ENCODE peak calls at places on chromosomes 6 and 20, in ten cellular contexts. Z, X, L, U, W, F, Q, E, P and D are unnamed samples.

GRCh38 chr6:162644153-162644552 is 83.4 kb downstream of the PRKN start:
- DNase-seq in Z (no peak), X (no peak), L (no peak), U (no peak), W (no peak), F (no peak), Q (no peak), E (no peak), P (no peak), D (no peak)

GRCh38 chr6:40328376-40328987 is 258.7 kb downstream of the LRFN2 start:
- DNase-seq in Z (no peak), X (no peak), L (no peak), U (peak; percentile 8), W (no peak), F (no peak), Q (peak; percentile 51), E (peak; percentile 51), P (peak; percentile 7), D (no peak)

GRCh38 chr20:46905364-46906125 is 10.9 kb downstream of the EYA2 start:
- DNase-seq in Z (no peak), X (no peak), L (no peak), U (no peak), W (peak; percentile 70), F (no peak), Q (no peak), E (no peak), P (no peak), D (no peak)

GRCh38 chr20:17972121-17972520 is 3.3 kb downstream of the MGME1 start:
- DNase-seq in Z (no peak), X (no peak), L (peak; percentile 36), U (no peak), W (no peak), F (no peak), Q (no peak), E (no peak), P (no peak), D (no peak)

GRCh38 chr6:75217203-75217602 is 11.3 kb upstream of the COL12A1 start:
- DNase-seq in Z (no peak), X (no peak), L (peak; percentile 67), U (no peak), W (peak; percentile 74), F (no peak), Q (no peak), E (no peak), P (no peak), D (no peak)

GRCh38 chr6:139409026-139409425 is 34.6 kb upstream of the CITED2 start:
- DNase-seq in Z (no peak), X (no peak), L (no peak), U (no peak), W (peak; percentile 97), F (no peak), Q (peak; percentile 30), E (no peak), P (no peak), D (no peak)

GRCh38 chr6:56814308-56814707 is 140.6 kb upstream of the BEND6 start:
- DNase-seq in Z (no peak), X (no peak), L (no peak), U (peak; percentile 57), W (no peak), F (no peak), Q (no peak), E (no peak), P (no peak), D (no peak)

GRCh38 chr6:167825759-167826229 is 917 bp upstream of the AFDN start:
- DNase-seq in Z (no peak), X (peak; percentile 77), L (no peak), U (peak; percentile 31), W (no peak), F (no peak), Q (peak; percentile 48), E (peak; percentile 85), P (peak; percentile 56), D (no peak)

GRCh38 chr6:24666616-24667377 is at the start of the genes ACOT13 and TDP2:
- DNase-seq in Z (peak; percentile 79), X (peak; percentile 97), L (peak; percentile 97), U (peak; percentile 99), W (peak; percentile 96), F (peak; percentile 94), Q (peak; percentile 97), E (peak; percentile 96), P (peak; percentile 83), D (peak; percentile 99)
- TF ChIP-seq CTCF in Z (peak; percentile 51), X (peak; percentile 73), L (peak; percentile 60), U (peak; percentile 56), W (peak; percentile 61), F (peak; percentile 67), Q (peak; percentile 55), E (peak; percentile 50), P (no peak), D (peak; percentile 57)

GRCh38 chr6:25038992-25039391 is 103.2 kb upstream of the RIPOR2 start:
- DNase-seq in Z (no peak), X (no peak), L (no peak), U (no peak), W (no peak), F (no peak), Q (no peak), E (no peak), P (no peak), D (no peak)

GRCh38 chr6:25041676-25042598 is 106.2 kb upstream of the RIPOR2 start:
- DNase-seq in Z (no peak), X (no peak), L (no peak), U (peak; percentile 74), W (no peak), F (peak; percentile 62), Q (no peak), E (peak; percentile 30), P (no peak), D (no peak)

GRCh38 chr6:25038300-25038699 is 102.5 kb upstream of the RIPOR2 start:
- DNase-seq in Z (no peak), X (no peak), L (no peak), U (no peak), W (no peak), F (no peak), Q (no peak), E (no peak), P (no peak), D (no peak)

GRCh38 chr6:25042984-25043725 is 107.4 kb upstream of the RIPOR2 start:
- DNase-seq in Z (no peak), X (no peak), L (no peak), U (peak; percentile 46), W (no peak), F (no peak), Q (no peak), E (no peak), P (no peak), D (no peak)

DNA sequence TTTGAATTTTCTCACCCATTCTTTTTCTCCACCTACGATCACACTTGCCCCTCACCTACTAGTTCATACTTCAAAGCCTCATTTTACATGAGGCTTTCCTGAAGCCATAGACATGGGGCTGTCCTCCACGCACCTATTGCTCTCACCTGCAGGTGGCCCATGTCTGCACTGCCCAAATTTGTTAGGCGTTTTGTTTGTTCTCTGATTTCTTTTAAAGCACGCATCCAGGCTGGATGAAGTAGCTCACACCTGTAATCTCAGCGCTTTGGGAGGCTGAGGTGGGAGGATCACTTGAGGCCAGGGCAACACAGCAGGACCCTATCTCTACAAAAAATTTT is 106.8 kb upstream of the RIPOR2 start:
- DNase-seq in Z (no peak), X (no peak), L (no peak), U (peak; percentile 48), W (no peak), F (no peak), Q (no peak), E (no peak), P (no peak), D (no peak)
- TF ChIP-seq CTCF in Z (no peak), X (no peak), L (no peak), U (peak; percentile 20), W (no peak), F (peak; percentile 34), Q (no peak), E (no peak), P (no peak), D (no peak)

GRCh38 chr6:166297606-166298005 is 10.6 kb downstream of the PRR18 start:
- DNase-seq in Z (no peak), X (no peak), L (no peak), U (no peak), W (no peak), F (no peak), Q (no peak), E (no peak), P (no peak), D (peak; percentile 67)

GRCh38 chr6:166305562-166306117 is 2.6 kb downstream of the PRR18 start:
- DNase-seq in Z (no peak), X (no peak), L (no peak), U (no peak), W (no peak), F (no peak), Q (no peak), E (no peak), P (no peak), D (no peak)

GRCh38 chr6:166304106-166304505 is 4.1 kb downstream of the PRR18 start:
- DNase-seq in Z (no peak), X (no peak), L (no peak), U (no peak), W (no peak), F (no peak), Q (no peak), E (no peak), P (no peak), D (peak; percentile 63)

GRCh38 chr6:166300357-166300987 is 7.7 kb downstream of the PRR18 start:
- DNase-seq in Z (no peak), X (no peak), L (no peak), U (no peak), W (no peak), F (no peak), Q (no peak), E (no peak), P (no peak), D (no peak)

DNA sequence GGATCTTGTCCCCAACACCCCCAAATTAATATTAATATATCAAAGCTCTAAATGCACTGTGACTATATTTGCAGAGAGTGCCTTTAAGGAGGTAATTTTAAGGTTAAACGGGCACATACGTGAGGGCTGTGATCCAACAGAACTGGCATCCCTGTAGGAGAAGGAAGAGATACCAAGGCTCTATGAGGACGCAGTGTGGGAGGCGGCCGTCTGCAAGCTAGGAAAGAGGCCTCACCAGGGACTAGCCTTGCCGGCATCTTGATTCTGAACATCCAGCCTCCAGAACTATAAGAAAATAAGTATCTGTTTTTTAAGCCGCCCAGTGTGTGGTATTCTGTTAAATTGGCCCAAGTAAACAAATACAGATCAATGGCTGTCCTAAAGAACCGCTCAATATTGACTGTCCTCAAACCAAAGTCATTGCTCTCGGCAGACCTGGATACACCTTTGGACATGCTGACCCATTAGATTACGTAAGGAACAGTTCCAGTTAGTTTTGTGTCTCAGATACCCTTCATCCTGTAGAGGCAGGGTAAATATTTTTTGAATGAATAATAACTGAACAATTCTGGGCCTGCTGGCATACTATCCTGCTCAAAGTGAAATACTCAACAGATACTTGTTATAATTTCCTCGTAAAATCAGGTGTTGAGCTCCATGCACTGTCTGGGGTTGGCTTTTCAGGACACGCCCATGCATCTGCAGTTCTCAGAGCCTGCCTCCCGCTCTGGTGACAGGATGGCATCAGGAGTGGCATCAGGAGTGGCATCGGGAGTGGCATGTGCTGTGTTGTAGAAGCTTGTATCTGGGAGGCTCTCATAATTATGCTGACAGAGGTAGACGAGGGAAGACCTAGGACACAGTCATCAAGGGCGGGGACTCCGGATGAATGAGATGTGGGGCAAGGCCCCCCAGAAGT is 6.3 kb downstream of the PRR18 start:
- DNase-seq in Z (no peak), X (no peak), L (no peak), U (no peak), W (no peak), F (no peak), Q (no peak), E (no peak), P (no peak), D (no peak)
- TF ChIP-seq CTCF in Z (no peak), X (no peak), L (no peak), U (no peak), W (no peak), F (no peak), Q (no peak), E (no peak), P (no peak), D (no peak)

GRCh38 chr6:19478273-19478672 is 358.9 kb upstream of the ID4 start:
- DNase-seq in Z (no peak), X (no peak), L (no peak), U (no peak), W (no peak), F (no peak), Q (no peak), E (no peak), P (no peak), D (no peak)

GRCh38 chr6:19477563-19477962 is 359.6 kb upstream of the ID4 start:
- DNase-seq in Z (no peak), X (no peak), L (no peak), U (no peak), W (no peak), F (no peak), Q (peak; percentile 51), E (no peak), P (no peak), D (no peak)

GRCh38 chr6:19472168-19472567 is 365.0 kb upstream of the ID4 start:
- DNase-seq in Z (no peak), X (no peak), L (peak; percentile 89), U (no peak), W (peak; percentile 80), F (no peak), Q (peak; percentile 92), E (no peak), P (peak; percentile 21), D (no peak)

GRCh38 chr6:19470333-19470732 is 366.8 kb upstream of the ID4 start:
- DNase-seq in Z (no peak), X (no peak), L (no peak), U (no peak), W (no peak), F (no peak), Q (no peak), E (no peak), P (no peak), D (no peak)

GRCh38 chr6:19472850-19473249 is 364.3 kb upstream of the ID4 start:
- DNase-seq in Z (no peak), X (no peak), L (no peak), U (no peak), W (no peak), F (no peak), Q (peak; percentile 30), E (no peak), P (no peak), D (no peak)
- TF ChIP-seq CTCF in Z (no peak), X (peak; percentile 15), L (peak; percentile 45), U (peak; percentile 13), W (peak; percentile 33), F (no peak), Q (no peak), E (no peak), P (no peak), D (peak; percentile 34)